ENCODE peak calls at places on chromosomes 16 and 17, in four cellular contexts. I, Q, S and T are unnamed samples.
A peak's percentile ranks its signal among the peaks of the same experiment; 100 is the strongest.

GRCh38 chr16:73405851-73406250 is 357.9 kb upstream of the ZFHX3 start:
- DNase-seq in I (no peak), Q (no peak), S (no peak), T (no peak)

GRCh38 chr17:1958134-1958881 is 66.8 kb downstream of the RTN4RL1 start:
- DNase-seq in I (no peak), Q (no peak), S (no peak), T (no peak)

GRCh38 chr17:72119963-72120877 is 600 bp upstream of the SOX9 start:
- DNase-seq in I (peak; percentile 58), Q (peak; percentile 62), S (peak; percentile 39), T (no peak)

GRCh38 chr17:74182041-74182783 is 21.3 kb upstream of the RPL38 start:
- DNase-seq in I (no peak), Q (no peak), S (no peak), T (no peak)

GRCh38 chr17:79183221-79184158 is 108.9 kb downstream of the ENGASE start:
- DNase-seq in I (no peak), Q (no peak), S (no peak), T (no peak)

GRCh38 chr17:1197781-1198490 is 18.2 kb upstream of the ABR start:
- DNase-seq in I (peak; percentile 91), Q (peak; percentile 80), S (peak; percentile 88), T (no peak)

GRCh38 chr17:75843577-75844529 is at the start of gene UNC13D:
- DNase-seq in I (peak; percentile 85), Q (peak; percentile 68), S (peak; percentile 68), T (no peak)

GRCh38 chr17:82876602-82877391 is 37.0 kb upstream of the ZNF750 start:
- DNase-seq in I (peak; percentile 77), Q (peak; percentile 81), S (peak; percentile 60), T (no peak)

GRCh38 chr17:8518346-8518745 is 82.7 kb downstream of the NDEL1 start:
- DNase-seq in I (no peak), Q (no peak), S (no peak), T (no peak)
- H3K36me3 ChIP-seq in I (no peaks in the 10 kb centered on the region), Q (no peaks in the 10 kb centered on the region), S (peaks cover 14% of the 10 kb centered on the region), T (peaks cover 4% of the 10 kb centered on the region)

DNA sequence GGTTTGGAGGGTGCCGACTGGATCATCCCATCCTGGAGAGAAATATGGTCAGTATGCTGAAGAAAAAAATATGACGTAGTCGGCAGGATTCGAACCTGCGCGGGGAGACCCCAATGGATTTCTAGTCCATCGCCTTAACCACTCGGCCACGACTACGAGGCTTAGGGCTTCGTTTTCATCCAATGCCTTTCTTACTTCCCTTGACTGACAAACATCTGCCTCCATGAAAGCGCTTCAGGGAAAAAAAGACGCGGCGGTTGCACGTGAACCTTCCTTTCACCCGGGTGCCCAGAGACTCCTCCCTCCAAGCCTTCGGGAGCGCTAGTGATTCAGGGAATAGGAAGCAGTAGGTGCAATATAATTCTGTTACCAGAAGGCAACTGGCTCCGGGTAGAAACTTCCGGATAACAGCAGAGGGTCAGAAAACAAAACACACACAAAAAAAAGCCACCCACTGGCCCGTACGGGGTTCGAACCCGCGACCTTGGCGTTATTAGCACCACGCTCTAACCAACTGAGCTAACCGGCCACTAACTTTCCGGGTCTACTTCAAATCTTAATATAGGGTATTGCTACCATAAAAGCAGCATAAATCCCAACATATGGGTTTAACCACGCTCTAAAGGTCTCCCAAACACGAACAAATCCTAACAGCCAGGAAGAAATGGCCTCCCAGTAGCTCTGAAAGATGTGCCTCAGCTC is 16.3 kb upstream of the AURKB start:
- DNase-seq in I (peak; percentile 80), Q (peak; percentile 88), S (peak; percentile 36), T (peak; percentile 66)
- H3K4me3 ChIP-seq in I (no peak overlapping the region), Q (no peak overlapping the region), S (no peak overlapping the region), T (peak overlapping the region; percentile 24)

GRCh38 chr17:62823111-62823895 is 15.2 kb upstream of the MARCHF10 start:
- DNase-seq in I (no peak), Q (peak; percentile 24), S (no peak), T (no peak)

GRCh38 chr17:62821213-62822079 is 13.3 kb upstream of the MARCHF10 start:
- DNase-seq in I (no peak), Q (no peak), S (no peak), T (no peak)

GRCh38 chr17:62824290-62825135 is 16.4 kb upstream of the MARCHF10 start:
- DNase-seq in I (no peak), Q (no peak), S (no peak), T (peak; percentile 99)

GRCh38 chr17:62819511-62820221 is 11.6 kb upstream of the MARCHF10 start:
- DNase-seq in I (peak; percentile 63), Q (peak; percentile 54), S (peak; percentile 47), T (peak; percentile 97)

DNA sequence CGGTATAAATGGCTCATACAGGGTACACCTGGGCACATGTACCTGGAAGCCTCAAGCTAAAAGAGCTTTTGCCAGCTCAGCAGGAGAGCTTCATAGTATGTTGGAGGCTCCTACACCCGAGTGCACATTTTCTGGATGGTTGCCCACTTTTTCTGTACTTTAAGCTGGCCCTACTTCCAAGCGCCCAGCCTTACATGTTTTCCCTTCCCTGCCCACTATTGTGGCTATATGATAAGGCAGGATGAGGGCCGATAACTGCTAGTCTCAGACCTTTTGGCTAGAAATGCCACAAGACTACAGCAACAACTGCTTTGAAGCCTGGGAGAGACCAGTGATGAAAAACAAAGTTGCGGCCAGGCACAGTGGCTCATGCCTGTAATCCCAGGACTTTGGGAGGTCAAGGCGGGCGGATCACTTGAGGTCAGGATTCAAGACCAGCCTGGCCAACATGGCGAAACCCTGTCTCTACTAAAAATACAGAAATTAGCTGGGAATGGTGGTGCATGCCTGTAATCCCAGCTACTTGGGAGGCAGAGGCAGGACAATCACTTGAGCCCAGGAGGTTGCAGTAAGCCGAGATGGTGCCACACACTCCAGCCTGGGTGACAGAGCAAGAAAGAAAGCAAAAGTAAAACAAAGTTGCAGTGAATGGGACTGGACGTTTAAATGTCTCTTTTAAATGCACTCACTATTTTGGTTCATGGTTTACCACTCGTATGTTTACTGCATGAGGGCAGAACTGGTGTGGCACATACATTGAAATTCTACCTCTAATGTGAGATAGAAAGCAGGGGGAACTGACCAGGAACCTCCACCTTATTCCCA is 14.2 kb upstream of the MARCHF10 start:
- DNase-seq in I (no peak), Q (no peak), S (no peak), T (no peak)
- TF ChIP-seq CTCF in I (no peak), Q (no peak), S (no peak), T (no peak)

DNA sequence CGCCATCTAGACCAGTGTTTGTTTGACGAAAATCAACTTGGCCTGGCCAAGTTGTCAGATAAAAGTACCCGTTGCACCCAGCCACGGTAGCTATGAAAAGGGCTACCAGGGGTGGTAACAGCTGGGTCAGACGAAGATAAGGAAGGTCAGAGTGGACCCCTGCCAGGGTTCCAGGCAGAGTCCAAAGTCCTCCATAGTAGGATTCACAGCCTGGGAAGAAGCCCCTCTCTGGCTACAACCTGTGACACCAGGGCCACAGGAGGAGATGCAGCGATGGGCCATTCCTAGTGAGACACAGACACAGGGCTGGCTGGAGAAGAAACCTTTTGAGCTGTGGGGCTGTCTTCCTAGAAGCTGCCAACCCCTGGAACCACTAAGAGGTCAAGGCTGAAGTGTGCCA is 39.3 kb downstream of the MEAK7 start:
- DNase-seq in I (no peak), Q (peak; percentile 6), S (no peak), T (no peak)
- H3K36me3 ChIP-seq in I (no peaks in the 10 kb centered on the region), Q (no peaks in the 10 kb centered on the region), S (no peaks in the 10 kb centered on the region), T (peaks cover 1% of the 10 kb centered on the region)